ENCODE peak calls at places on chromosomes 4 and X, in six cellular contexts. N is K562, Z is neuronal stem cell, O is OCI-LY7, K is H9, M is A549. S is an unnamed sample.

GRCh38 chrX:80879143-80879542 is 69.5 kb upstream of the BRWD3 start:
- DNase-seq in N (no peak), Z (no peak), O (no peak), K (no peak), M (no peak), S (peak; percentile 13)

GRCh38 chrX:151902813-151903591 is 9.7 kb upstream of the MAGEA4 start:
- DNase-seq in N (peak; percentile 7), Z (no peak), O (no peak), K (no peak), M (peak; percentile 59), S (peak; percentile 90)

GRCh38 chrX:36983831-36984230 is 24.3 kb upstream of the FAM47C start:
- DNase-seq in N (no peak), Z (no peak), O (no peak), K (no peak), M (no peak), S (no peak)

GRCh38 chr4:107094332-107094731 is 58.2 kb upstream of the DKK2 start:
- DNase-seq in N (no peak), Z (no peak), O (no peak), K (peak; percentile 25), M (no peak), S (peak; percentile 71)

GRCh38 chr4:98474408-98474844 is 184.0 kb downstream of the TSPAN5 start:
- DNase-seq in N (no peak), Z (no peak), O (no peak), K (no peak), M (no peak), S (peak; percentile 82)

GRCh38 chr4:2526559-2526958 is 9.9 kb upstream of the FAM193A start:
- DNase-seq in N (no peak), Z (no peak), O (no peak), K (no peak), M (no peak), S (no peak)

GRCh38 chr4:123104275-123104674 is 181.9 kb upstream of the NUDT6 start:
- DNase-seq in N (no peak), Z (no peak), O (no peak), K (no peak), M (no peak), S (peak; percentile 21)

GRCh38 chr4:83617371-83618021 is 81.6 kb downstream of the GPAT3 start:
- DNase-seq in N (no peak), Z (no peak), O (no peak), K (no peak), M (no peak), S (no peak)

GRCh38 chr4:129240816-129241215 is 144.9 kb downstream of the C4orf33 start:
- DNase-seq in N (no peak), Z (no peak), O (no peak), K (no peak), M (no peak), S (no peak)

GRCh38 chr4:138751290-138751689 is 264.3 kb upstream of the NOCT start:
- DNase-seq in N (no peak), Z (no peak), O (no peak), K (no peak), M (no peak), S (peak; percentile 84)

GRCh38 chr4:30295652-30296051 is 424.5 kb upstream of the PCDH7 start:
- DNase-seq in N (no peak), Z (no peak), O (no peak), K (peak; percentile 28), M (no peak), S (no peak)

GRCh38 chr4:113587640-113588275 is 173.8 kb downstream of the CAMK2D start:
- DNase-seq in N (no peak), Z (no peak), O (no peak), K (no peak), M (no peak), S (no peak)

GRCh38 chrX:78958419-78959116 is 13.4 kb downstream of the P2RY10 start:
- DNase-seq in N (no peak), Z (no peak), O (no peak), K (no peak), M (no peak), S (no peak)

GRCh38 chr4:106318511-106318910 is 2.2 kb downstream of the AIMP1 start:
- DNase-seq in N (no peak), Z (no peak), O (no peak), K (no peak), M (no peak), S (no peak)

GRCh38 chrX:105527759-105528158 is 294.6 kb upstream of the NRK start:
- DNase-seq in N (no peak), Z (no peak), O (no peak), K (no peak), M (no peak), S (no peak)

GRCh38 chrX:129833153-129834004 is 10.3 kb downstream of the ZDHHC9 start:
- DNase-seq in N (no peak), Z (no peak), O (no peak), K (no peak), M (no peak), S (peak; percentile 67)

GRCh38 chrX:110806145-110806544 is 10.5 kb upstream of the CHRDL1 start:
- DNase-seq in N (no peak), Z (no peak), O (no peak), K (no peak), M (no peak), S (peak; percentile 83)

GRCh38 chrX:105190252-105190853 is 30.1 kb downstream of the TEX13A start:
- DNase-seq in N (peak; percentile 26), Z (peak; percentile 29), O (peak; percentile 9), K (no peak), M (no peak), S (peak; percentile 10)

GRCh38 chr4:169583563-169583962 is 28.8 kb downstream of the NEK1 start:
- DNase-seq in N (no peak), Z (no peak), O (no peak), K (no peak), M (no peak), S (peak; percentile 49)

GRCh38 chr4:155319506-155319905 is 57.3 kb downstream of the MAP9 start:
- DNase-seq in N (no peak), Z (no peak), O (no peak), K (no peak), M (no peak), S (no peak)

GRCh38 chrX:55057691-55058249 is 17.1 kb upstream of the PAGE2B start:
- DNase-seq in N (peak; percentile 57), Z (peak; percentile 1), O (peak; percentile 32), K (no peak), M (peak; percentile 2), S (peak; percentile 48)

GRCh38 chr4:185304944-185305690 is 90.6 kb downstream of the LRP2BP start:
- DNase-seq in N (peak; percentile 52), Z (peak; percentile 51), O (peak; percentile 94), K (peak; percentile 69), M (no peak), S (peak; percentile 25)

GRCh38 chr4:111519683-111520082 is 625.6 kb upstream of the FAM241A start:
- DNase-seq in N (no peak), Z (no peak), O (no peak), K (no peak), M (no peak), S (no peak)

GRCh38 chrX:13597928-13598327 is 28.5 kb downstream of the EGFL6 start:
- DNase-seq in N (no peak), Z (no peak), O (no peak), K (no peak), M (no peak), S (peak; percentile 4)

GRCh38 chr4:73984736-73985527 is 3.1 kb downstream of the PPBP start:
- DNase-seq in N (no peak), Z (no peak), O (no peak), K (peak; percentile 68), M (no peak), S (peak; percentile 46)

GRCh38 chr4:173436149-173436579 is 37.2 kb upstream of the SCRG1 start:
- DNase-seq in N (no peak), Z (no peak), O (no peak), K (no peak), M (no peak), S (peak; percentile 91)

GRCh38 chrX:124280294-124280902 is 52.1 kb upstream of the TEX13D start:
- DNase-seq in N (peak; percentile 21), Z (no peak), O (no peak), K (no peak), M (no peak), S (peak; percentile 21)

GRCh38 chrX:124275167-124275894 is 57.1 kb upstream of the TEX13D start:
- DNase-seq in N (no peak), Z (no peak), O (no peak), K (no peak), M (no peak), S (no peak)

GRCh38 chrX:124274438-124275166 is 57.9 kb upstream of the TEX13D start:
- DNase-seq in N (peak; percentile 8), Z (no peak), O (no peak), K (peak; percentile 27), M (no peak), S (no peak)
- H3K4me2 ChIP-seq in N (peak overlapping the region; percentile 38), Z (no peak overlapping the region), O (no peak overlapping the region), K (no peak overlapping the region), M (no peak overlapping the region), S (no peak overlapping the region)

GRCh38 chr4:12446237-12446636 is 1017.5 kb upstream of the HS3ST1 start:
- DNase-seq in N (no peak), Z (no peak), O (no peak), K (no peak), M (no peak), S (no peak)

GRCh38 chr4:12439633-12440305 is 1011.1 kb upstream of the HS3ST1 start:
- DNase-seq in N (no peak), Z (no peak), O (no peak), K (no peak), M (no peak), S (no peak)

GRCh38 chr4:12446650-12447049 is 1018.0 kb upstream of the HS3ST1 start:
- DNase-seq in N (no peak), Z (no peak), O (no peak), K (no peak), M (no peak), S (no peak)

GRCh38 chr4:12445711-12446110 is 1017.0 kb upstream of the HS3ST1 start:
- DNase-seq in N (no peak), Z (no peak), O (no peak), K (no peak), M (no peak), S (no peak)
- H3K27ac ChIP-seq in N (no peak overlapping the region), Z (no peak overlapping the region), O (no peak overlapping the region), K (no peak overlapping the region), M (no peak overlapping the region), S (no peak overlapping the region)

DNA sequence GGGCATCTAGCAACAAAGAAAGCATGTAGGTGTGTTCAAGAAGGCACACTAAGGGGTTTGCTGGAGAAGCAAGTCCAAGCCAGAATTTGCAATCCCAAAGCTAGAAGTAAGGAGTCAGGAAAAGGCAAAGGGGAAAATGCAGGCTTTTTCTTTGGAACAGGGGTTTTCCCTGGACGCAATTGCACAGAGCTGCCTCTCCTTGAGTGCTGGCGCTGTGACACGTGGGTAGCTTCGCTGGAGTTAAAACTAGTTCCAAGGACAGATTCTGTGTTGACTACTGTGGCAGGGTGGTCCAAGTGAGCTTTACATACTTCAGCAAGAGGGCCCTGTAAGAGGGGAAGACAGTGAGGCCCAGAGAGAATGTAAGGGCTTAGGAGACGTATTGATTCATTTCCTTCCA is 277.1 kb downstream of the ADGRA3 start:
- DNase-seq in N (no peak), Z (no peak), O (no peak), K (peak; percentile 48), M (no peak), S (peak; percentile 4)
- H3K4me2 ChIP-seq in N (no peak overlapping the region), Z (no peak overlapping the region), O (no peak overlapping the region), K (no peak overlapping the region), M (no peak overlapping the region), S (no peak overlapping the region)

DNA sequence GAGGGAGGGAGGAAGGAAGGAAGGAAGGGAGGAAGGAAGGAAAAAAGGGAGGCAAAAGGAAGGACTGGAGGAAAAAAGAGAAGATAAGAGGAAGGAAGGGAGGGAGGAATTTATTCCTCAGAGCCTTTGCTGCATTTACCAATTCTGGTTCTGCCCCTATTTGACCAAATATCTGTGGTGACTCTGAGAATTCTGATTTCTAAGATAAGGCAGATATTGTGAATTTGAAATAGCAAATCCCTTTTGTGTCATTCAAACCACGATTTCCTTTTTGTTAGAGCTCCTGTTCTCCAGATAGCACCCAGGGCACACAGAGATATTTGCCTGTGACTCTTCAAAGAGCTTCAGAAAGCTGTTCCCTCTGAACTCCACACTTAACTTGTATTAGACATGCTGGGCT is 272.3 kb downstream of the DHRSX start:
- DNase-seq in N (no peak), Z (no peak), O (no peak), K (no peak), M (no peak), S (no peak)
- H3K27ac ChIP-seq in N (no peak overlapping the region), Z (no peak overlapping the region), O (no peak overlapping the region), K (no peak overlapping the region), M (no peak overlapping the region), S (no peak overlapping the region)

S was measured in GM23248.